ENCODE peak calls at places on chromosomes 16 and 17, in seven cellular contexts. I is left ventricle myocardium inferior; S is CD8-positive, alpha-beta memory T cell; C is lung; O is effector memory CD4-positive, alpha-beta T cell; K is DND-41; B is Peyer's patch. V is an unnamed sample. For H3K4me1, the result is how much of the 10 kb centered on the place peaks cover.

GRCh38 chr16:47578033-47578432 is 116.9 kb downstream of the PHKB start:
- DNase-seq in K (no peak), S (no peak), C (no peak), O (no peak), B (no peak), I (no peak), V (no peak)

GRCh38 chr17:7803981-7804380 is 30.0 kb upstream of the KDM6B start:
- DNase-seq in C (peak), K (no peak), B (no peak), S (no peak), I (no peak), O (no peak), V (no peak)

GRCh38 chr17:37147301-37147812 is 198.6 kb downstream of the AATF start:
- DNase-seq in C (no peak), S (no peak), K (no peak), B (no peak), I (no peak), O (no peak), V (no peak)

GRCh38 chr16:8866118-8866883 is 2.5 kb downstream of the CARHSP1 start:
- DNase-seq in S (no peak), B (no peak), I (peak), K (no peak), C (no peak), O (no peak), V (peak)

GRCh38 chr17:42586514-42587230 is 9.1 kb upstream of the PSMC3IP start:
- DNase-seq in I (no peak), S (no peak), C (no peak), B (peak), O (no peak), K (no peak), V (no peak)

GRCh38 chr16:49986351-49987124 is 38.5 kb upstream of the CNEP1R1 start:
- DNase-seq in C (no peak), S (no peak), K (no peak), O (no peak), I (no peak), B (no peak), V (peak)

GRCh38 chr17:78524870-78525510 is 52.2 kb downstream of the DNAH17 start:
- DNase-seq in C (no peak), S (no peak), K (no peak), B (no peak), O (no peak), I (no peak), V (no peak)

GRCh38 chr16:1414532-1415265 is at the start of gene UNKL:
- DNase-seq in O (peak), S (peak), K (peak), I (peak), C (peak), B (peak), V (peak)

GRCh38 chr17:75557075-75557851 is 30.3 kb upstream of the MYO15B start:
- DNase-seq in C (peak), O (no peak), I (no peak), S (no peak), B (peak), K (no peak), V (no peak)

GRCh38 chr17:66526827-66527226 is 224.4 kb downstream of the PRKCA start:
- DNase-seq in B (no peak), O (no peak), C (no peak), S (no peak), I (no peak), K (peak), V (no peak)

GRCh38 chr17:62664336-62665120 is 37.1 kb downstream of the MRC2 start:
- DNase-seq in K (no peak), S (no peak), B (no peak), O (no peak), I (no peak), C (no peak), V (no peak)

GRCh38 chr16:51120289-51121008 is 30.6 kb downstream of the SALL1 start:
- DNase-seq in C (no peak), S (no peak), I (no peak), O (no peak), B (no peak), K (no peak), V (no peak)

GRCh38 chr17:61551255-61551742 is 39.7 kb downstream of the NACA2 start:
- DNase-seq in S (no peak), C (no peak), O (no peak), B (no peak), K (no peak), I (no peak), V (no peak)

GRCh38 chr16:8905168-8905762 is 23.1 kb downstream of the LITAFD start:
- DNase-seq in S (no peak), O (no peak), K (no peak), B (no peak), I (no peak), C (no peak), V (no peak)

GRCh38 chr16:55179858-55180585 is 144.0 kb upstream of the IRX6 start:
- DNase-seq in B (no peak), O (no peak), I (no peak), S (no peak), C (peak), K (no peak), V (no peak)

GRCh38 chr17:9769036-9769695 is 22.2 kb downstream of the DHRS7C start:
- DNase-seq in C (no peak), K (no peak), I (no peak), O (no peak), B (no peak), S (no peak), V (no peak)

GRCh38 chr17:59129814-59130213 is 23.1 kb upstream of the TRIM37 start:
- DNase-seq in C (no peak), S (no peak), K (no peak), B (no peak), O (no peak), I (no peak), V (no peak)

GRCh38 chr17:58757162-58757613 is 1.5 kb downstream of the PPM1E start:
- DNase-seq in K (no peak), O (no peak), S (no peak), B (no peak), C (no peak), I (no peak), V (no peak)

GRCh38 chr16:49513040-49513439 is 139.4 kb downstream of the C16orf78 start:
- DNase-seq in B (no peak), S (no peak), C (no peak), I (no peak), O (no peak), K (peak), V (no peak)

GRCh38 chr17:47946929-47947397 is 5.6 kb downstream of the PNPO start:
- DNase-seq in O (peak), K (peak), S (peak), I (peak), B (peak), C (peak), V (peak)

GRCh38 chr16:56122251-56122650 is 69.0 kb upstream of the GNAO1 start:
- DNase-seq in B (no peak), K (no peak), S (no peak), C (no peak), I (no peak), O (no peak), V (no peak)

GRCh38 chr16:57360321-57360935 is 1.8 kb downstream of the CCL22 start:
- DNase-seq in I (no peak), C (no peak), K (no peak), S (no peak), O (no peak), B (no peak), V (no peak)

GRCh38 chr17:38352245-38353083 is 820 bp downstream of the SOCS7 start:
- DNase-seq in C (no peak), B (peak), O (no peak), K (peak), S (no peak), I (peak), V (peak)

GRCh38 chr17:48732688-48733629 is 4.4 kb upstream of the HOXB13 start:
- DNase-seq in I (no peak), O (no peak), B (no peak), C (no peak), S (no peak), K (no peak), V (no peak)

GRCh38 chr17:17325228-17325627 is 22.1 kb downstream of the NT5M start:
- DNase-seq in K (no peak), O (no peak), S (no peak), C (no peak), B (no peak), I (no peak), V (no peak)

GRCh38 chr17:48134912-48135480 is 27.4 kb downstream of the SNX11 start:
- DNase-seq in K (no peak), O (no peak), I (no peak), S (no peak), C (no peak), B (peak), V (no peak)

GRCh38 chr16:88790312-88791150 is 5.5 kb upstream of the PIEZO1 start:
- DNase-seq in B (peak), O (peak), K (peak), S (peak), C (no peak), I (peak), V (peak)

GRCh38 chr17:82876602-82877391 is 37.0 kb upstream of the ZNF750 start:
- DNase-seq in S (peak), B (peak), C (peak), I (peak), K (no peak), O (no peak), V (peak)

GRCh38 chr16:46812781-46813555 is 18.0 kb downstream of the C16orf87 start:
- DNase-seq in C (no peak), K (no peak), O (no peak), I (no peak), B (no peak), S (no peak), V (no peak)

GRCh38 chr16:58338205-58338604 is 43.4 kb upstream of the PRSS54 start:
- DNase-seq in B (no peak), K (no peak), S (no peak), O (no peak), C (no peak), I (no peak), V (no peak)

GRCh38 chr16:88686062-88686438 is 257 bp downstream of the SNAI3 start:
- DNase-seq in S (peak), B (peak), K (no peak), O (peak), I (no peak), C (no peak), V (no peak)

GRCh38 chr17:83179378-83179777 is 100.0 kb downstream of the METRNL start:
- DNase-seq in C (peak), S (no peak), I (no peak), O (no peak), K (peak), B (no peak), V (no peak)

GRCh38 chr16:2526135-2526534 is 5.1 kb downstream of the CEMP1 start:
- DNase-seq in S (no peak), B (no peak), O (no peak), K (no peak), C (peak), I (no peak), V (no peak)

GRCh38 chr16:14955546-14956231 is 18.4 kb downstream of the NPIPA1 start:
- DNase-seq in S (no peak), K (no peak), B (no peak), O (no peak), C (no peak), I (peak), V (peak)

GRCh38 chr16:56401482-56401881 is 23.9 kb downstream of the AMFR start:
- DNase-seq in I (no peak), O (no peak), S (no peak), B (no peak), C (no peak), K (no peak), V (no peak)

GRCh38 chr16:51968756-51969155 is 578.2 kb downstream of the TOX3 start:
- DNase-seq in I (no peak), C (no peak), S (no peak), K (no peak), B (no peak), O (no peak), V (no peak)

GRCh38 chr16:52680993-52681392 is 134.1 kb upstream of the TOX3 start:
- DNase-seq in O (no peak), I (no peak), B (no peak), K (no peak), C (peak), S (no peak), V (no peak)

GRCh38 chr17:38327936-38328335 is 15.8 kb downstream of the GPR179 start:
- DNase-seq in I (no peak), S (no peak), O (no peak), B (peak), C (no peak), K (no peak), V (no peak)

DNA sequence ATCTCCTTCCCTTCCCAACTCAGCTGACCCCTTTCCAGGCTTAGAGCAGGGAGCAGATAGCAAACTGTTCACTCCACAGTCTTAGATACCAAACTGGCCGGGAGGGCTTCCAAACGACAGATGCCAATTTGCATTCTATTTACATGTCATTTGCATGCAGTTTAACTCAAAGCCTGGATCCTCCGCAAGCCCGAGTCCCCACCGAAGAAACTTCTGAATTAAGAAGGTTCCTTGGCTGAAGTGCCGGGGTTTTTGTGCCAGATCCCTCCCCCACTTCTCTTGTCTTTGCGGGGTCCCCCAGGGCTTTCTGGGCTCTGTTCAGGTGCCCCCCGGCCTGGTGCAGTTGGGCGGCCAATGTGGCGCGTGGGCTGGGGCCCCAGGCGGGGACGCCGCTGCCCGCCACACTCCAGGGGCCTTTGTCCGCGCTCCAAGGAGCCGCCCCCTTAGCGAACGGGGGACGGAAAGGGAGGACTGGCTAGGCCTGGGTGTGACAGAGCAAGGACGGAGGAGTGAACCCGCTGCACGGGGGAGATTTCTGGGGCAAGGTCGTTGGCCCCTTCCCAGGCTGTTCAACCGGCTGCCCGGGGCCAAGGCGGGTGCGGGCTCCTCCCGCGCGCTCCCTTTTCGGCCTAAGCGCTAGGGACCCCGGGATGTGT is 1.2 kb downstream of the GPRC5B start:
- DNase-seq in B (no peak), S (peak), O (no peak), K (no peak), I (peak), C (no peak), V (peak)
- H3K27ac ChIP-seq in B (peak), S (no peak), O (no peak), K (no peak), I (peak), C (no peak), V (peak)

DNA sequence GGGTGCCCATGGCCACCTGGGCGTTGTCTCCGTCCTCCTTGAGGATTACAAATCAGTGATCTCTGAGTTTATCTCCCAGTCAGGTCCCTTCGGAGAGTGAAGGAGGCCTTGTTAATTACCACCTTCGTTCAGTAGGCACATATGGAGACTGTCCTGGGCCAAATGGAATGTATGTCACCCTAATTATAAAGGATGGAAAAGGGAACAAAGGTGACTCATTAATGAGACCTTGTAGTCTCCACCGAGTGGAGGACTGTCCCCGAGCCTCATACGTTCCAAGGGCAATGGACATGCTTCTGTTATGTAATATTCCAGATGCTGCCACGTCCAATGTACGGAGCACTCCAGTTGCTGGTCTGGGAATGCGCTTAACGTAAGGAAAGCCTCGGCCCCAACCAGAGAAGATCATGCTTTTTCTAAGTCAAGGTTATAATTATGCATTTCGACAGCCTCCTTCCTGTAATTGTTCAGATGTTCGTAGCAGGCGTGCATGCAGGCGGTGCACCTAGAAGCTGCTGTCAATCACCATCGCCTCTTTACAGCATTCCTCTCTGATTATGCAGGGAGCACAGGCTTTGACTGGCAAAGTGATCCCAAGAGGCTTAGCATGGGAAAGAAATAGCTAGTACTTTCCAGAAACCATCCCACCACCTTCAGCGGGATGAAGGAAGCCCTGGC is 22.4 kb upstream of the SEC14L1 start:
- DNase-seq in C (no peak), K (no peak), B (no peak), O (no peak), S (no peak), I (peak), V (peak)
- H3K4me1 ChIP-seq in C (under half), K (under half), B (under half), O (under half), S (under half), I (half or more), V (under half)

GRCh38 chr17:4514779-4515178 is 16.1 kb downstream of the SPNS2 start:
- DNase-seq in K (no peak), B (no peak), O (no peak), S (no peak), C (no peak), I (no peak), V (no peak)
- H3K27ac ChIP-seq in K (no peak), B (no peak), O (no peak), S (no peak), C (peak), I (no peak), V (no peak)

GRCh38 chr16:84764970-84765369 is 54.8 kb upstream of the CRISPLD2 start:
- DNase-seq in S (no peak), K (no peak), C (no peak), B (no peak), I (no peak), O (no peak), V (no peak)
- H3K4me1 ChIP-seq in S (under half), K (under half), C (under half), B (under half), I (under half), O (under half), V (under half)

GRCh38 chr17:50977487-50978159 is 111.5 kb upstream of the TOB1 start:
- DNase-seq in S (no peak), K (no peak), O (no peak), I (no peak), B (no peak), C (no peak), V (no peak)
- H3K27ac ChIP-seq in S (no peak), K (no peak), O (no peak), I (peak), B (no peak), C (no peak), V (peak)

GRCh38 chr17:29114141-29114540 is 66.1 kb downstream of the MYO18A start:
- DNase-seq in I (no peak), B (no peak), S (no peak), O (no peak), K (no peak), C (no peak), V (no peak)

GRCh38 chr17:29113334-29113733 is 66.9 kb downstream of the MYO18A start:
- DNase-seq in I (no peak), B (no peak), S (no peak), C (no peak), O (no peak), K (no peak), V (no peak)

GRCh38 chr17:29112780-29113295 is 67.4 kb downstream of the MYO18A start:
- DNase-seq in K (no peak), S (no peak), I (peak), C (no peak), B (no peak), O (no peak), V (peak)

GRCh38 chr17:29110372-29110757 is 67.4 kb downstream of the PIPOX start:
- DNase-seq in B (no peak), O (no peak), I (no peak), C (no peak), S (no peak), K (no peak), V (no peak)

GRCh38 chr17:29111816-29112499 is 68.2 kb downstream of the MYO18A start:
- DNase-seq in B (peak), O (peak), S (peak), C (peak), K (peak), I (peak), V (peak)
- H3K4me1 ChIP-seq in B (under half), O (under half), S (under half), C (under half), K (under half), I (half or more), V (under half)

GRCh38 chr17:81482673-81483072 is 29.9 kb downstream of the ACTG1 start:
- DNase-seq in K (peak), I (no peak), O (no peak), S (no peak), B (no peak), C (no peak), V (no peak)
- H3K27ac ChIP-seq in K (peak), I (peak), O (no peak), S (no peak), B (no peak), C (no peak), V (peak)

GRCh38 chr17:44206825-44207155 is 7.1 kb upstream of the ATXN7L3 start:
- DNase-seq in B (no peak), O (no peak), K (no peak), S (no peak), I (no peak), C (no peak), V (no peak)
- H3K4me1 ChIP-seq in B (under half), O (under half), K (under half), S (under half), I (under half), C (under half), V (under half)

DNA sequence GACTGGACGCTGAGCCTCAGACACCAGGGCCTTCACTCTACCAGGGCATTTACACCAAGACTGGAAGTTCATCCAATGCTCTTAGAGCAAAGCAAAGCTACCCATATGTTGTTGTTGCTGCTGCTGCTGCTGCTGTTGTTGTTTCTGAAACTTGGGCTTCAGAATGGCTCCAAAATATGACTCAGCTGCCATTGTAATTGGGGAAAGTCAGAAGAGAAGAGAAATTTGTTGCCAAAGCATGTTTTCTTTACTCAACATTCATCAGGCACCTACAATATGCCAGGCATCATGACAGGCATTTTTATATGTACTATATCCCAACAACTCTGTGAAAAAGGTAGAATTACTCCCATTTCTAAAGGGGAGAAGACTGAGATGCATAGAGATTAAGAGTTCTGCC is 11.9 kb downstream of the KRT32 start:
- DNase-seq in O (no peak), C (no peak), I (no peak), B (no peak), K (no peak), S (no peak), V (no peak)
- H3K27ac ChIP-seq in O (no peak), C (no peak), I (no peak), B (no peak), K (no peak), S (no peak), V (no peak)